ENCODE peak calls at places on chromosomes 16 and 17, in four cellular contexts. V is coronary artery, Q is tibial artery, L is lung. D is an unnamed sample.

GRCh38 chr17:6576038-6576437 is 19.7 kb upstream of the PITPNM3 start:
- DNase-seq in V (no peak), Q (no peak), L (no peak), D (no peak)

GRCh38 chr17:27544350-27545131 is 86.4 kb upstream of the LGALS9 start:
- DNase-seq in V (no peak), Q (no peak), L (no peak), D (no peak)

GRCh38 chr17:7296189-7296861 is 1.9 kb upstream of the YBX2 start:
- DNase-seq in V (peak), Q (peak), L (peak), D (peak)

GRCh38 chr17:58120195-58120822 is 27.9 kb upstream of the OR4D1 start:
- DNase-seq in V (no peak), Q (peak), L (no peak), D (peak)

GRCh38 chr17:17839792-17840707 is 3.3 kb upstream of the SREBF1 start:
- DNase-seq in V (no peak), Q (peak), L (peak), D (peak)

GRCh38 chr16:21300309-21301167 is 22.4 kb upstream of the CRYM start:
- DNase-seq in V (peak), Q (peak), L (peak), D (peak)

GRCh38 chr17:51770031-51770759 is 388.3 kb downstream of the CA10 start:
- DNase-seq in V (no peak), Q (no peak), L (no peak), D (no peak)

GRCh38 chr17:80769936-80770625 is 221.6 kb upstream of the CHMP6 start:
- DNase-seq in V (no peak), Q (no peak), L (no peak), D (no peak)

GRCh38 chr17:50277357-50277754 is 3.1 kb downstream of the TMEM92 start:
- DNase-seq in V (no peak), Q (no peak), L (no peak), D (no peak)

GRCh38 chr16:78768723-78769122 is 669.3 kb downstream of the WWOX start:
- DNase-seq in V (no peak), Q (no peak), L (no peak), D (no peak)

GRCh38 chr17:29664743-29665479 is 42.2 kb upstream of the CORO6 start:
- DNase-seq in V (no peak), Q (no peak), L (no peak), D (no peak)

GRCh38 chr17:82931696-82932060 is 91.9 kb upstream of the ZNF750 start:
- DNase-seq in V (no peak), Q (peak), L (no peak), D (no peak)

GRCh38 chr17:19010729-19011505 is 6.4 kb upstream of the FAM83G start:
- DNase-seq in V (no peak), Q (no peak), L (no peak), D (peak)

GRCh38 chr16:71520550-71520949 is 5.7 kb upstream of the CHST4 start:
- DNase-seq in V (no peak), Q (no peak), L (no peak), D (no peak)

GRCh38 chr17:42526031-42526444 is 10.0 kb upstream of the NAGLU start:
- DNase-seq in V (peak), Q (no peak), L (no peak), D (no peak)

GRCh38 chr16:89017956-89018604 is 41.1 kb upstream of the CBFA2T3 start:
- DNase-seq in V (no peak), Q (no peak), L (no peak), D (no peak)

GRCh38 chr16:87927195-87927562 is 9.2 kb downstream of the CA5A start:
- DNase-seq in V (no peak), Q (no peak), L (no peak), D (no peak)

GRCh38 chr17:14312522-14312921 is 11.6 kb downstream of the HS3ST3B1 start:
- DNase-seq in V (no peak), Q (no peak), L (no peak), D (no peak)

GRCh38 chr17:20562587-20562986 is 16.9 kb upstream of the CDRT15L2 start:
- DNase-seq in V (no peak), Q (no peak), L (no peak), D (no peak)

GRCh38 chr16:26809461-26809860 is 257.3 kb upstream of the C16orf82 start:
- DNase-seq in V (no peak), Q (no peak), L (no peak), D (no peak)

GRCh38 chr16:67456383-67457140 is 24.4 kb downstream of the ATP6V0D1 start:
- DNase-seq in V (no peak), Q (peak), L (peak), D (peak)

GRCh38 chr17:21171970-21172510 is 41.9 kb downstream of the TMEM11 start:
- DNase-seq in V (no peak), Q (no peak), L (no peak), D (no peak)

GRCh38 chr16:31513126-31513525 is 4.9 kb upstream of the RUSF1 start:
- DNase-seq in V (no peak), Q (no peak), L (no peak), D (no peak)

GRCh38 chr16:4038448-4038847 is 77.8 kb downstream of the ADCY9 start:
- DNase-seq in V (no peak), Q (no peak), L (no peak), D (no peak)

GRCh38 chr16:24883714-24884151 is 38.0 kb downstream of the SLC5A11 start:
- DNase-seq in V (no peak), Q (no peak), L (no peak), D (no peak)

GRCh38 chr17:80396680-80397387 is 18.1 kb upstream of the ENDOV start:
- DNase-seq in V (no peak), Q (no peak), L (no peak), D (no peak)

GRCh38 chr17:58303981-58304734 is 23.4 kb upstream of the MPO start:
- DNase-seq in V (peak), Q (peak), L (peak), D (no peak)

GRCh38 chr16:166375-167116 is 768 bp downstream of the HBM start:
- DNase-seq in V (no peak), Q (no peak), L (no peak), D (no peak)

DNA sequence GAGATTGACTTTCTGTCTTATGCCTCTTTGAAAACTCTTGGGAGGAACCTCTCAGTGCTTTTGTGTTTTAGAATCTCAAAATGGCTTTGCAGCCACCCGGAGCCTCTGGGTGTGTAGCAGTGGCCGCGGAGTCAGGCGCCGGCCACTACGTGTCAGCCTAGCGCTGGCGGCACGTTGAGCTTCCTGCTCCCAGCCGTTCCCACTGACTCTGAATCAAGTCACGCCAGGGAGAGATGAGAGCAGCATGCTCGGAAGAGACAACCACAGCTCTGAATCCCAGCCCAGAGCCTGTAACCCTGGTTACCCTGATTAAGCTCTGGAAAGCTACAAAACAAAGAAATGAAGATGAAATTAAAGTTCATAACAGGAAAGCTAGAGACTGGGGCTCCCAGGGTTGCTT is 97.4 kb upstream of the CACNG5 start:
- DNase-seq in V (no peak), Q (no peak), L (no peak), D (peak)
- H3K27ac ChIP-seq in V (no peak), Q (no peak), L (no peak), D (no peak)

GRCh38 chr16:56807011-56807675 is 57.9 kb upstream of the SLC12A3 start:
- DNase-seq in V (no peak), Q (no peak), L (no peak), D (no peak)
- H3K27ac ChIP-seq in V (no peak), Q (no peak), L (peak), D (no peak)

GRCh38 chr17:73359255-73359816 is 47.5 kb upstream of the CDC42EP4 start:
- DNase-seq in V (no peak), Q (no peak), L (no peak), D (no peak)

GRCh38 chr17:73358668-73359067 is 46.9 kb upstream of the CDC42EP4 start:
- DNase-seq in V (no peak), Q (no peak), L (no peak), D (peak)

GRCh38 chr17:73359987-73360410 is 48.2 kb upstream of the CDC42EP4 start:
- DNase-seq in V (no peak), Q (no peak), L (peak), D (peak)

GRCh38 chr17:73362697-73363096 is 50.9 kb upstream of the CDC42EP4 start:
- DNase-seq in V (no peak), Q (no peak), L (no peak), D (no peak)

GRCh38 chr17:73360961-73361761 is 49.4 kb upstream of the CDC42EP4 start:
- DNase-seq in V (no peak), Q (no peak), L (no peak), D (no peak)
- H3K27ac ChIP-seq in V (no peak), Q (no peak), L (no peak), D (no peak)

DNA sequence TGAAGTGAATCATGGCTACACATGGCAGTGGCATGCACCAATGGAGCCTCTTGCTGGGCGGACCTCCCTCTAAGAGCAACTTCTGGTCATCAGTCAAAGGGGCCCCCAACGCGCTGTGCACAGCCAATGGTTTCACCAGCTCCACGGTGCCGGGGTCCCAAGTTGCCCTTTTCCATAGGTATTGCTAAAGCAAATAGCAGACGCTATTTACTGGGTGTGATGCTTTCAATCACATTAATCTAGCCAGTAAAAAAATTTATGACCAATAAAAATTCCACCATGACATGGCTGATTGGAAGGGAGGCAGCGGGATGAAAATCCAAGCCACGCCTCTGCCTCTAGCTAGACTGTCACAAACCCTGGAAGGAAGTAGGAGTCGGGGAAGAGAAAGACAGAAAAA is 680.3 kb upstream of the SOX9 start:
- DNase-seq in V (no peak), Q (no peak), L (no peak), D (no peak)
- H3K27ac ChIP-seq in V (no peak), Q (no peak), L (no peak), D (no peak)

DNA sequence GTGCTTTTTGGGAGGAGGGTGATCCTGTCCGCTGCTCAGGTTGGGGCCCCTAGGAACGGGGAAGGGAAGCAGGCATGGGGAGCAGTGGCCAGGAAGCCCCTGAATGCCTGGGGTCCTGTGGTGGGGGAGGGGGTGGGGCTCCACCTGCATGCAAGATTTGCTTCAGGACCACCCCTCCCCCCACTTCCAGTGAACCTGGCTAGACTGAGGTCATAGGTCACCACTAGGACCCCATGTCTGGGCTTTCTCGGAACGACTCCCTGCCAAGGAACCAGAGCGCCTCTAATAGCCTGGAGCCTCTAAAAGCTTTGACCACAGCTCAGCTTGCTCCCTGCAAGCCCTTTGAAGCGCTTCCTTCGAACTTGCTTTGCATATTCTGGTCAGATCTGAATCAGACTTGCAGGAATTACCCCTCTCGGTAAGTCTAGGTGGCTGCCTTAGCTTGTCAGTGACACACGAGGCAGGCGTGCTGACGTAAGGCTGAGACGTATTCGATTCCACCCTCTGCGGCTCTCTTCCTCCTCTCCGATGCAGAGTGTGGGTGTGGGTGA is 3.6 kb downstream of the SOCS3 start:
- DNase-seq in V (no peak), Q (no peak), L (no peak), D (no peak)
- H3K27ac ChIP-seq in V (peak), Q (peak), L (peak), D (peak)

GRCh38 chr16:12611916-12612597 is 191.6 kb downstream of the CPPED1 start:
- DNase-seq in V (no peak), Q (no peak), L (no peak), D (no peak)

GRCh38 chr16:12611006-12611477 is 192.6 kb downstream of the CPPED1 start:
- DNase-seq in V (peak), Q (no peak), L (no peak), D (no peak)

GRCh38 chr16:12613131-12613991 is 190.3 kb downstream of the CPPED1 start:
- DNase-seq in V (peak), Q (no peak), L (no peak), D (no peak)

GRCh38 chr16:12613992-12614661 is 189.6 kb downstream of the CPPED1 start:
- DNase-seq in V (no peak), Q (no peak), L (no peak), D (no peak)

GRCh38 chr16:12612598-12613101 is 191.0 kb downstream of the CPPED1 start:
- DNase-seq in V (peak), Q (no peak), L (no peak), D (no peak)
- H3K27ac ChIP-seq in V (no peak), Q (no peak), L (no peak), D (no peak)

GRCh38 chr16:77212736-77213541 is 13.7 kb downstream of the SYCE1L start:
- DNase-seq in V (no peak), Q (no peak), L (peak), D (peak)
- H3K27ac ChIP-seq in V (peak), Q (peak), L (peak), D (peak)

DNA sequence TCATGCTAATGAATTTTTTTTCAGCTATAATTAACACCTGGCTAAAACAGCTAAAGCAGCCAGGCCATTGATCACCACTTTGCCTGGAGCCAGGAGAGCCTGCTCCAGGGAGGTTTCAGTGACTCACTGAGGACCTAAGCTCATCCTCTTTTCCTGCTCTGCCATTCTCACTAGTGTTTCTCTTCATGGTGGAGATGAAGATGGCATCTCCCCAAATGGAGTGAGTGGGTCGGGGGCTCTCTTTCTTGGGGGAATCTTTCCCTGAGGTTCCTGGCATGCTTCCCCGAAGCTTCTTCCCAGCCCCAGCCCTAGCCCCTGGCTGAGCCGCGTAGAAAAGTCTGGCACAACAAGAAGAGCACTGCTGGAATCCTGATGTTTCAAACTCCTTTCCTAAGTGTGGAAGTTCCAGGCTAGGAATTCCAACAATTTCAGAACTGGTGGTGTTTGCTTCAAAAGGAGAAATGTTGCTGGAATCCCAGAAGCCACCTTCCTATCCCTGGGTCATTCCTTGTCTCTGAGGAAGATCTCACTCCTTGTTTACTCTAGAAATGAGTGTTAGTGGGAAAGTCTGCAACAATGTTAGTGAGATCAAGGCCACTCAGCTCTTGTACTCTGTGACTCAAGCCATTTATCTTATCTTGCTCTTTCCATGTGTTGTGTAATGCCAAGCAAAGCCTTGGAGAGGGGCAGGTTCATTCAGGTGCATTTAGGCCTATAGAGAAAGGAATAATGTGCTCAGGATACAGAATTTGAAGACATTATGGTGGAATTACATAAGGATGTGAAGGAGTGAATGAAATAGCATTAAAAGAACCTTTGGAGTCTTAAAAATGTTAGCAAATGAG is 26.0 kb upstream of the B4GALNT2 start:
- DNase-seq in V (no peak), Q (no peak), L (no peak), D (no peak)
- H3K27ac ChIP-seq in V (no peak), Q (no peak), L (no peak), D (no peak)

GRCh38 chr16:7397901-7398300 is 65.3 kb downstream of the RBFOX1 start:
- DNase-seq in V (no peak), Q (no peak), L (no peak), D (no peak)
- H3K27ac ChIP-seq in V (no peak), Q (no peak), L (no peak), D (no peak)

D was measured in heart left ventricle.